ENCODE peak calls at places on chromosomes 3 and 15, in ten cellular contexts. F is heart left ventricle, R is endothelial cell of umbilical vein, S is transverse colon, Q is tibial nerve, H is NB4, G is prostate gland, M is A549, P is upper lobe of left lung, L is breast epithelium. V is an unnamed sample.

GRCh38 chr3:136142592-136142991 is 53.5 kb downstream of the MSL2 start:
- DNase-seq in F (no peak), S (no peak), G (no peak), Q (no peak), L (no peak), P (no peak), R (peak), M (peak), H (no peak), V (no peak)

GRCh38 chr15:42367041-42367440 is 7.7 kb downstream of the CAPN3 start:
- DNase-seq in G (no peak), P (peak), R (no peak), Q (no peak), L (no peak), S (no peak), F (no peak), M (no peak), H (peak), V (no peak)

GRCh38 chr15:88985547-88986393 is 72.6 kb upstream of the MFGE8 start:
- DNase-seq in H (no peak), L (no peak), R (no peak), P (no peak), F (no peak), S (no peak), G (no peak), Q (no peak), M (no peak), V (peak)

GRCh38 chr15:40330368-40330836 is 6.9 kb downstream of the INAFM2 start:
- DNase-seq in H (peak), G (no peak), R (no peak), P (peak), L (no peak), F (peak), M (no peak), Q (no peak), S (peak), V (no peak)

GRCh38 chr3:163722421-163722820 is 1355.9 kb downstream of the SI start:
- DNase-seq in S (no peak), R (no peak), L (no peak), M (no peak), P (no peak), Q (no peak), G (no peak), F (no peak), H (no peak), V (no peak)

GRCh38 chr3:138046955-138047354 is 37.0 kb downstream of the CLDN18 start:
- DNase-seq in P (no peak), M (no peak), L (no peak), Q (no peak), H (no peak), G (no peak), R (no peak), F (no peak), S (no peak), V (no peak)

GRCh38 chr3:159732172-159733111 is 256.2 kb upstream of the IL12A start:
- DNase-seq in L (no peak), R (peak), P (peak), G (peak), H (no peak), S (no peak), M (peak), Q (no peak), F (no peak), V (no peak)

GRCh38 chr3:16801698-16802097 is 83.1 kb upstream of the PLCL2 start:
- DNase-seq in S (no peak), G (no peak), P (no peak), L (no peak), M (no peak), F (no peak), H (peak), Q (no peak), R (no peak), V (no peak)

GRCh38 chr3:12436514-12437222 is 47.6 kb upstream of the TSEN2 start:
- DNase-seq in R (no peak), Q (no peak), L (no peak), G (no peak), S (no peak), P (no peak), H (no peak), F (no peak), M (no peak), V (no peak)

DNA sequence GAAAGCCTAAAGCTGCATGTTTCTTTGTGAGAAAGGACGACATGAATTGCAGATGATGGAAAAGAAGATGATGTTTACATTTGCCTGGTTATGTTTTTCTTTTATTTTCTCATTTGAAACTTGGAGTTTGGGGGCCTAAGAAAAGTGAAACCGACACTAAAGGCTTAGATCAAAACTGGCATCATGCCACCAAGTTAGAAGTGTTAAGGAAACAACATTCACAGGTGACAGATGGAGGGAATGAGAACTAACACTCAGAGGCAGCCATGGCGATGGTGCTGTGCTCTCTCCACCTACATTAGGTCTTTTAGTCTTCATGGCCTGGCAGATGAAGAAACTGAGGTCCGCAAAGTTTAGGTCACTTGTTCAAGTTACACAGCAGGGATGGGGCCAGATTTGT is 923.6 kb downstream of the TUSC7 start:
- DNase-seq in L (no peak), F (no peak), H (no peak), P (no peak), S (no peak), G (no peak), R (no peak), Q (no peak), M (no peak), V (no peak)
- TF ChIP-seq POLR2A in L (no peak), F (no peak), H (no peak), P (no peak), S (no peak), G (no peak), R (no peak), Q (no peak), M (no peak), V (no peak)

DNA sequence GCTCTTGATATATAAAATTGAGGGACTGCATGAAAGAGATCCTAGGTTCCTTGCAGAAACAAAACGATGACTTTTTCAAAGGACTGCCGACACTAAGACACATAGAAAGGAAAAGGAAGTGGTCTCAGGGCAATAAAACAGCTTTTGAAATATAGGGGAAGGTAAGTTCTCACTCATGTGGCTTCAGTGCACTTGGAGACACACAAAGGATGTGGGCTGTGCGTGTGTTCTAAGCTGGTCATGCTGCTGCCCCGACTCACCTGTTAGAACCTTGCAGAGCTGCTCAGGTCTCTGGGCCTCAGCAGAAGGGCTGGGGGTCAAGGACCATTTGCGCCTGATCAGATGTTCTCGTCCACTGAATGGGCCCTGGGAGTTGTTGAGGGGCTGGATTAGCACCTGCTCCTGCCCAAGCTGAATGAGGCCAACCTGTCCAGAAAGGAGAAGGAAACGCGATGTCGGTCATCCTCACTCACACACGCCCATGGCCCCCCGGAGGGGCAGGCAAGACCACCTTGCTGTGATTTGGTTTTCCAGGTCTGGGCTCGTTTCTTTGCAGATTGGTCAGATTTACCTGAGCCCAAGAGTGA is 11.1 kb downstream of the ADAMTS17 start:
- DNase-seq in G (no peak), H (peak), F (peak), L (no peak), M (no peak), Q (no peak), S (no peak), R (no peak), P (no peak), V (no peak)
- H3K4me3 ChIP-seq in G (no peak), H (no peak), F (no peak), L (no peak), M (no peak), Q (no peak), S (no peak), R (no peak), P (no peak), V (no peak)

DNA sequence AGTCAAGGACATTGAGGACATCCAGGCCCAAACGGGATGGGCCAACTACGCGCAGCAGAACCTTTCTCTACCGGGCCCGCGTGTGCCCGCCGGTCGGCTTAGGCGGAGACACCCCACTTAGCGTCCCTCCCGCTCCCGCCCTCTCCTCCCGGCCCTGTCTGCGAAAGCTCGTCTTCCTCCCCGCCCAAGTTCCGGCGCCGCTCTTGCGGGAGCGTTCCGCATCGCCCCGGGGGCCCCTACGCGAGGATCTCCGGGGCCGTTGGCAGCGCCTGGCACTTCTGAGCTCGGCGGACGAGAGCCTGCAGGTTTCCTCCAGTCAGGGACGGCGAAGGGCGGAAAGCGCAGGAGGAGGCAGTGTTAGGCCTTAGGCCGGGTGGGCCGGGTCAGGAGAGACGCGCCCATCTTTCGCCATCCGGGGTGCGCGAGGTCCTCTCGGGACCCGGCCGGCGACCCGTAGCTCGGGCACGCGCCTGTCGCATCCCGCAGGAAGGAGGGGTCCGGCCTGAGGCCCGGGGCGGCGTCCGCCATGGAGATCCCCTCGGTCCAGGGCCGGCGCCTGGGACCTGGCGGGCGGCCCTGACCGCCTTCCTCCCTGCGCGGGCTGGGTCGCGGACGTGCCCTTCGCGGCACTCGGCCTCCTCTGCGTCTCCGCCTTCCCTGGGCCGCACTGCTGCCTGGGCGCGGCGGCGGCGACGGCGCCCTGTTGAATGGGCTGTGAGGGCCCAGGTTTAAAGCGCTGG is at the start of gene FEM1B:
- DNase-seq in F (peak), Q (peak), R (peak), S (peak), P (peak), L (peak), G (peak), H (peak), M (peak), V (peak)
- TF ChIP-seq POLR2A in F (no peak), Q (peak), R (peak), S (peak), P (peak), L (peak), G (peak), H (peak), M (peak), V (no peak)

DNA sequence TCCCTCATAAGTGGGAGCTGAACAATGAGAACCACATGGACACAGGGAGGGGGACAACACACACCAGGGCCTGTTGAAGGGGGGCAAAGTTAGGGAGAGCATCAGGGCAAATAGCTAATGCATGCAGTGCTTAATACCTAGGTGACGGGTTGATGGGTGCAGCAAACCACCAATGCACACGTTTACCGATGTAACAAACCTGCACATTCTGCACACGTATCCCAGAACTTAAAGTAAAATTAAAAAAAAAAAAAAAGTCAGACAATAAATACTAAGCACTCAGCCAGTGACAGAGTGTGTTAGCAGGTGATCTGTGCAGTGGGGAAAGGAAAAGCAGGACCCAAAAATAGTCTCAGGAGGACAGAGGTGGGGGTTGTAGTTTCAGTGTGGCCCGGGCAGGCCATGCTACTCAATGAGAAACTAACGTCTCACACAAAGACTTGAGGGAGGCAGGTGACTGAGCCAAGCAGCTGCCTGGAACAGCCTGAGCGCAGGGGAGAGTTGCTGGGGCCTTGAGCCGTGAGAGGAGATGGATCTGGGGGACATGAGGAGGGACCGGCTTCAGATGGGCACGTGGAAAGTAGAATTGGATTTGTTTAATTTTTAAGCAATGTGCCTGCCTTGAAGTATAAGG is 18.4 kb downstream of the ANKDD1A start:
- DNase-seq in G (no peak), Q (no peak), P (no peak), M (no peak), R (no peak), L (no peak), F (no peak), H (no peak), S (peak), V (no peak)
- H3K4me3 ChIP-seq in G (no peak), Q (no peak), P (no peak), M (no peak), R (no peak), L (no peak), F (no peak), H (no peak), S (no peak), V (no peak)

GRCh38 chr15:90871097-90871715 is 2.8 kb downstream of the FURIN start:
- DNase-seq in S (peak), P (no peak), Q (no peak), G (no peak), L (no peak), R (no peak), M (peak), H (peak), F (no peak), V (peak)
- TF ChIP-seq POLR2A in S (peak), P (peak), Q (peak), G (no peak), L (no peak), R (peak), M (no peak), H (no peak), F (no peak), V (no peak)

GRCh38 chr15:52806284-52806655 is 16.1 kb upstream of the ONECUT1 start:
- DNase-seq in H (no peak), F (no peak), S (no peak), Q (no peak), M (no peak), P (no peak), L (no peak), G (no peak), R (no peak), V (no peak)
- H3K4me3 ChIP-seq in H (no peak), F (no peak), S (no peak), Q (peak), M (no peak), P (peak), L (peak), G (no peak), R (no peak), V (no peak)

GRCh38 chr15:85312486-85312885 is 67.9 kb upstream of the AKAP13 start:
- DNase-seq in S (no peak), M (no peak), H (peak), L (no peak), P (no peak), F (no peak), R (no peak), Q (no peak), G (no peak), V (no peak)
- TF ChIP-seq POLR2A in S (no peak), M (no peak), H (no peak), L (no peak), P (no peak), F (no peak), R (no peak), Q (no peak), G (no peak), V (no peak)

GRCh38 chr3:64266065-64266874 is 41.0 kb upstream of the PRICKLE2 start:
- DNase-seq in R (peak), S (peak), G (peak), Q (no peak), F (no peak), M (peak), H (no peak), L (no peak), P (no peak), V (no peak)
- H3K4me3 ChIP-seq in R (no peak), S (peak), G (no peak), Q (peak), F (peak), M (no peak), H (no peak), L (peak), P (peak), V (no peak)

DNA sequence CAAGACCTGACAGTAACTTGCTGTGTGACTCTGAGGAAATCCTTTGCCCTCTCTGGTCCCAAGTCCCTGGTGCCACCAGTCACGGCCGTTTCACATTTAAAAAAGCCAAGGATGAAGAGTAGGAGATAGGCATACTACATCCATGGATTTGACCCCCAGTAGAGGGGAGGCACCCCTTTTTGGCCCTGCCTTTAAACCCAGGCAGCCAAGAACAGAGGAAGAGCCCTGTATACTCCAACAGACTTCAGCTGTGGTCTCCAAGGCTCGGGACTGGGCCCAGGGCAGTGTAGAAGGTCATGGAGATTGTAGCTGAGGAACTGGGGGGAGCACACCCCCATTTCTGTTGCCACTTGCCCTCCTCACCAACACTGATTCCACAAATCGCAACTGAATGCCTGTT is 3.7 kb downstream of the CAV3 start:
- DNase-seq in S (no peak), G (no peak), L (no peak), M (no peak), Q (no peak), P (no peak), R (no peak), H (no peak), F (no peak), V (no peak)
- TF ChIP-seq POLR2A in S (no peak), G (no peak), L (no peak), M (no peak), Q (no peak), P (no peak), R (no peak), H (no peak), F (no peak), V (no peak)

GRCh38 chr3:182404031-182404430 is 389.3 kb upstream of the ATP11B start:
- DNase-seq in M (no peak), F (no peak), Q (no peak), G (no peak), R (no peak), H (no peak), P (no peak), L (no peak), S (no peak), V (no peak)

GRCh38 chr3:182397164-182397563 is 396.1 kb upstream of the ATP11B start:
- DNase-seq in Q (no peak), P (no peak), M (no peak), S (no peak), H (no peak), L (no peak), G (no peak), R (no peak), F (no peak), V (no peak)

GRCh38 chr3:182405752-182406151 is 387.6 kb upstream of the ATP11B start:
- DNase-seq in G (no peak), Q (no peak), P (no peak), R (no peak), M (no peak), H (no peak), S (no peak), F (no peak), L (no peak), V (no peak)

GRCh38 chr3:182400838-182401237 is 392.5 kb upstream of the ATP11B start:
- DNase-seq in M (no peak), Q (no peak), L (no peak), G (no peak), F (no peak), S (no peak), R (no peak), P (no peak), H (no peak), V (no peak)

GRCh38 chr3:182399978-182400737 is 393.1 kb upstream of the ATP11B start:
- DNase-seq in P (no peak), M (no peak), S (no peak), Q (no peak), R (no peak), G (no peak), L (no peak), F (no peak), H (no peak), V (no peak)
- H3K4me3 ChIP-seq in P (no peak), M (no peak), S (no peak), Q (no peak), R (no peak), G (no peak), L (no peak), F (no peak), H (no peak), V (no peak)

V was measured in lower leg skin.